ENCODE peak calls at places on chromosomes 3 and 15, in seven cellular contexts. O is A549, U is T follicular helper cell, E is EL, V is DMS53, L is NCI-H1092 treated with DMSO at 0.1 percent for 48 hours, A is globus pallidus. B is an unnamed sample.
A peak's percentile ranks its signal among the peaks of the same experiment; 100 is the strongest.

GRCh38 chr3:30650348-30650995 is 44.1 kb downstream of the TGFBR2 start:
- DNase-seq in L (no peak), O (no peak), A (no peak), E (no peak), U (no peak), V (no peak), B (no peak)

GRCh38 chr15:24832282-24832681 is 122.5 kb upstream of the SNRPN start:
- DNase-seq in O (no peak), U (no peak), V (no peak), L (no peak), A (no peak), E (no peak), B (no peak)

GRCh38 chr3:169657351-169658124 is 6.0 kb downstream of the MECOM start:
- DNase-seq in V (peak; percentile 74), L (peak; percentile 75), U (no peak), O (no peak), A (no peak), E (no peak), B (peak; percentile 90)

GRCh38 chr15:90735929-90736328 is 18.8 kb downstream of the BLM start:
- DNase-seq in U (no peak), O (no peak), L (no peak), E (peak; percentile 9), V (no peak), A (no peak), B (no peak)

GRCh38 chr3:86793786-86794185 is 197.2 kb downstream of the VGLL3 start:
- DNase-seq in E (peak; percentile 95), A (peak; percentile 65), U (no peak), L (no peak), O (no peak), V (peak; percentile 1), B (no peak)

GRCh38 chr3:52463420-52463819 is 8.0 kb downstream of the NISCH start:
- DNase-seq in O (no peak), L (no peak), U (no peak), V (no peak), E (no peak), A (no peak), B (no peak)

GRCh38 chr3:52352566-52352965 is 36.4 kb downstream of the DNAH1 start:
- DNase-seq in U (no peak), V (peak; percentile 43), O (no peak), L (no peak), A (no peak), E (no peak), B (no peak)

GRCh38 chr3:125381743-125382142 is 6.6 kb upstream of the ZNF148 start:
- DNase-seq in E (peak; percentile 73), L (no peak), V (peak; percentile 48), O (no peak), A (no peak), U (no peak), B (peak; percentile 18)

GRCh38 chr3:10737785-10738184 is 78.2 kb upstream of the SLC6A11 start:
- DNase-seq in O (no peak), U (no peak), L (no peak), V (no peak), E (no peak), A (no peak), B (no peak)

GRCh38 chr3:16240229-16241023 is 24.3 kb downstream of the DPH3 start:
- DNase-seq in O (peak; percentile 71), A (no peak), E (peak; percentile 70), V (peak; percentile 0), U (no peak), L (no peak), B (no peak)

GRCh38 chr15:68268405-68268804 is 9.1 kb upstream of the FEM1B start:
- DNase-seq in V (no peak), O (no peak), L (no peak), A (no peak), U (no peak), E (no peak), B (no peak)

GRCh38 chr15:71730277-71731144 is 79.8 kb upstream of the NR2E3 start:
- DNase-seq in O (peak; percentile 88), A (peak; percentile 59), V (peak; percentile 72), L (peak; percentile 31), U (no peak), E (peak; percentile 72), B (peak; percentile 73)

GRCh38 chr3:13019243-13019701 is 54.0 kb downstream of the IQSEC1 start:
- DNase-seq in U (no peak), L (peak; percentile 52), A (no peak), E (peak; percentile 90), V (no peak), O (no peak), B (no peak)

GRCh38 chr15:68526269-68526668 is 52.5 kb upstream of the CORO2B start:
- DNase-seq in O (no peak), L (no peak), V (no peak), E (peak; percentile 80), A (no peak), U (no peak), B (no peak)

GRCh38 chr3:154775821-154776548 is 304.1 kb upstream of the MME start:
- DNase-seq in U (no peak), E (no peak), V (no peak), L (no peak), A (no peak), O (no peak), B (no peak)

GRCh38 chr3:138381950-138382715 is 33.8 kb downstream of the MRAS start:
- DNase-seq in O (no peak), L (no peak), A (peak; percentile 73), V (no peak), E (peak; percentile 60), U (no peak), B (no peak)

GRCh38 chr3:47989981-47990440 is 26.2 kb downstream of the MAP4 start:
- DNase-seq in E (peak; percentile 90), A (peak; percentile 85), O (peak; percentile 46), U (peak; percentile 61), L (peak; percentile 41), V (peak; percentile 70), B (peak; percentile 82)

GRCh38 chr3:189937302-189938255 is 183.1 kb downstream of the P3H2 start:
- DNase-seq in L (no peak), E (peak; percentile 100), U (no peak), O (peak; percentile 38), V (no peak), A (no peak), B (peak; percentile 30)

GRCh38 chr15:67547064-67547463 is 4.6 kb downstream of the MAP2K5 start:
- DNase-seq in L (no peak), U (no peak), V (no peak), A (no peak), E (no peak), O (no peak), B (no peak)

GRCh38 chr15:47813985-47814384 is 96.7 kb downstream of the SEMA6D start:
- DNase-seq in V (no peak), A (no peak), U (no peak), E (no peak), L (no peak), O (no peak), B (no peak)

GRCh38 chr3:33058780-33059179 is 38.2 kb downstream of the GLB1 start:
- DNase-seq in O (no peak), E (no peak), V (no peak), U (no peak), A (no peak), L (no peak), B (no peak)

GRCh38 chr15:86154705-86155104 is 75.0 kb downstream of the AGBL1 start:
- DNase-seq in U (no peak), E (no peak), A (no peak), L (no peak), O (no peak), V (no peak), B (no peak)

GRCh38 chr15:83565553-83566159 is 88.3 kb upstream of the ADAMTSL3 start:
- DNase-seq in V (peak; percentile 64), A (no peak), L (peak; percentile 10), E (peak; percentile 17), O (peak; percentile 48), U (no peak), B (peak; percentile 89)

GRCh38 chr15:50627351-50628055 is 59.1 kb downstream of the TRPM7 start:
- DNase-seq in L (no peak), O (no peak), A (no peak), E (peak; percentile 36), U (no peak), V (no peak), B (no peak)

GRCh38 chr3:48472673-48472922 is 26.1 kb downstream of the ATRIP start:
- DNase-seq in E (no peak), V (no peak), L (no peak), A (no peak), O (peak; percentile 40), U (no peak), B (no peak)

B was measured in HT-29.